ENCODE peak calls at places on chromosomes 7 and 10, in four cellular contexts. A is H1, M is GM12878, R is K562. I is an unnamed sample.

GRCh38 chr7:64951250-64951848 is 39.5 kb downstream of the ZNF117 start:
- DNase-seq in A (no peak), M (peak), R (peak), I (peak)

GRCh38 chr7:82598958-82599357 is 155.4 kb upstream of the CACNA2D1 start:
- DNase-seq in A (no peak), M (no peak), R (no peak), I (no peak)

GRCh38 chr7:43785425-43785824 is 26.9 kb downstream of the BLVRA start:
- DNase-seq in A (no peak), M (no peak), R (no peak), I (no peak)

GRCh38 chr10:105269011-105269410 is 627.9 kb downstream of the SORCS3 start:
- DNase-seq in A (no peak), M (no peak), R (no peak), I (no peak)

GRCh38 chr7:28389504-28390385 is 22.6 kb upstream of the CREB5 start:
- DNase-seq in A (no peak), M (no peak), R (peak), I (peak)

GRCh38 chr10:11560076-11560709 is 51.3 kb downstream of the USP6NL start:
- DNase-seq in A (no peak), M (peak), R (no peak), I (no peak)

GRCh38 chr10:80205478-80206276 is at the start of gene ANXA11:
- DNase-seq in A (peak), M (peak), R (peak), I (peak)

GRCh38 chr10:27748586-27748985 is 3.0 kb upstream of the MKX start:
- DNase-seq in A (no peak), M (no peak), R (no peak), I (no peak)

GRCh38 chr10:62665771-62666170 is 138.7 kb upstream of the ADO start:
- DNase-seq in A (no peak), M (no peak), R (no peak), I (no peak)

GRCh38 chr7:102975854-102976253 is 63.1 kb downstream of the LRRC17 start:
- DNase-seq in A (no peak), M (no peak), R (no peak), I (no peak)

GRCh38 chr10:29702288-29703164 is 67.8 kb upstream of the SVIL start:
- DNase-seq in A (no peak), M (no peak), R (no peak), I (no peak)

GRCh38 chr7:132705146-132705545 is 128.9 kb upstream of the PLXNA4 start:
- DNase-seq in A (no peak), M (no peak), R (no peak), I (no peak)

GRCh38 chr10:102647433-102648268 is 3.4 kb downstream of the TRIM8 start:
- DNase-seq in A (no peak), M (no peak), R (no peak), I (no peak)

GRCh38 chr7:110621289-110621688 is 469.6 kb upstream of the LRRN3 start:
- DNase-seq in A (no peak), M (no peak), R (no peak), I (no peak)

GRCh38 chr7:51234139-51234538 is 82.5 kb downstream of the COBL start:
- DNase-seq in A (no peak), M (no peak), R (no peak), I (no peak)

GRCh38 chr10:74433595-74433956 is 282.6 kb downstream of the ADK start:
- DNase-seq in A (no peak), M (no peak), R (no peak), I (no peak)

GRCh38 chr7:117385340-117386124 is 41.8 kb downstream of the ASZ1 start:
- DNase-seq in A (no peak), M (no peak), R (no peak), I (no peak)

GRCh38 chr10:127881262-127881661 is 11.5 kb downstream of the CLRN3 start:
- DNase-seq in A (no peak), M (no peak), R (no peak), I (no peak)

GRCh38 chr10:68144709-68145108 is 35.4 kb downstream of the MYPN start:
- DNase-seq in A (no peak), M (no peak), R (no peak), I (no peak)

GRCh38 chr7:70271617-70272081 is 673.4 kb downstream of the AUTS2 start:
- DNase-seq in A (no peak), M (no peak), R (no peak), I (no peak)

GRCh38 chr10:11611248-11612003 is at the start of gene USP6NL:
- DNase-seq in A (peak), M (no peak), R (peak), I (peak)

GRCh38 chr7:35329026-35329425 is 75.1 kb upstream of the TBX20 start:
- DNase-seq in A (no peak), M (no peak), R (no peak), I (no peak)

GRCh38 chr10:110972231-110973134 is 53.1 kb downstream of the SHOC2 start:
- DNase-seq in A (no peak), M (no peak), R (no peak), I (no peak)

GRCh38 chr10:98087309-98087708 is 47.1 kb upstream of the R3HCC1L start:
- DNase-seq in A (no peak), M (no peak), R (no peak), I (peak)

GRCh38 chr7:82263880-82264751 is 179.5 kb downstream of the CACNA2D1 start:
- DNase-seq in A (no peak), M (no peak), R (no peak), I (no peak)

GRCh38 chr10:131012641-131012985 is 298.9 kb downstream of the TCERG1L start:
- DNase-seq in A (no peak), M (no peak), R (no peak), I (no peak)

GRCh38 chr7:29622335-29623265 is 59.0 kb downstream of the PRR15 start:
- DNase-seq in A (no peak), M (no peak), R (no peak), I (no peak)

GRCh38 chr10:13739178-13739577 is 152.4 kb downstream of the PRPF18 start:
- DNase-seq in A (no peak), M (no peak), R (no peak), I (no peak)

GRCh38 chr10:97789770-97790397 is 18.1 kb upstream of the SFRP5 start:
- DNase-seq in A (no peak), M (no peak), R (no peak), I (no peak)

GRCh38 chr10:131424053-131424452 is 112.5 kb upstream of the TCERG1L start:
- DNase-seq in A (no peak), M (no peak), R (no peak), I (no peak)

GRCh38 chr10:34495938-34496337 is 319.2 kb downstream of the PARD3 start:
- DNase-seq in A (no peak), M (no peak), R (no peak), I (no peak)

GRCh38 chr7:135300913-135301765 is 67.5 kb downstream of the STRA8 start:
- DNase-seq in A (no peak), M (no peak), R (no peak), I (no peak)

GRCh38 chr10:84429926-84430520 is 101.6 kb downstream of the CCSER2 start:
- DNase-seq in A (peak), M (peak), R (peak), I (peak)

GRCh38 chr10:18710201-18710653 is 51.0 kb downstream of the ARL5B start:
- DNase-seq in A (no peak), M (no peak), R (no peak), I (no peak)

GRCh38 chr7:43260980-43261878 is 148.8 kb downstream of the HECW1 start:
- DNase-seq in A (peak), M (peak), R (peak), I (peak)

GRCh38 chr10:52801951-52802350 is 29.4 kb upstream of the MBL2 start:
- DNase-seq in A (no peak), M (no peak), R (no peak), I (no peak)

GRCh38 chr10:74156919-74157289 is 5.9 kb downstream of the ADK start:
- DNase-seq in A (no peak), M (no peak), R (peak), I (no peak)

GRCh38 chr10:61975107-61975932 is 73.8 kb downstream of the ARID5B start:
- DNase-seq in A (no peak), M (no peak), R (no peak), I (no peak)

GRCh38 chr10:91200314-91201212 is 19.9 kb upstream of the PCGF5 start:
- DNase-seq in A (no peak), M (no peak), R (no peak), I (no peak)

GRCh38 chr10:91198781-91199180 is 21.7 kb upstream of the PCGF5 start:
- DNase-seq in A (no peak), M (peak), R (no peak), I (no peak)

GRCh38 chr10:91196268-91197043 is 24.0 kb upstream of the PCGF5 start:
- DNase-seq in A (no peak), M (no peak), R (no peak), I (no peak)

GRCh38 chr10:91197044-91197651 is 23.3 kb upstream of the PCGF5 start:
- DNase-seq in A (no peak), M (no peak), R (no peak), I (no peak)

GRCh38 chr10:91201213-91201996 is 19.1 kb upstream of the PCGF5 start:
- DNase-seq in A (no peak), M (peak), R (no peak), I (no peak)
- TF ChIP-seq JUND in A (no peak), M (no peak), R (no peak), I (no peak)

DNA sequence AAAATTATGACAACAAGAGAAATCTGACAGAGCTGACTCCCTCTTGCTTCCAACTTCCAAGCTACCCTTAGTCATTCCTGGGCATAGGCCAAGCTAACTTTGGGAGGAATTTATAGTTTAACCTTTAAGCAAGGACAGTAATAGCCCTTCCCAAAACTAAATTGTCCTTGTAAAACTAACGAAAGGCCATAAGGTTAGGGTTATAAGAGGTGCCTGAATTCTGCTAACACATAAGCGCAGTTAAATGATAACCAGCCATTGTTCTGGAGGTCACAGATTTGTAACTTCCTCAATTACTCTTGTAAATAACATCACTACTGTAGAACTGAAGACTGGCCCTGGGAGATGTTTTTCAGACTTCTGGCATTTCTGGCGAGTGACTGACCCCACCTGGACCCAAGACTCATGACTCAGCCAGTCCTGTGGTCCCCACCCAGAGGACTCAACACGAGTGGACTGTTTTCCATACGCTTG is 481.2 kb downstream of the KCNMA1 start:
- DNase-seq in A (no peak), M (no peak), R (no peak), I (no peak)
- TF ChIP-seq JUND in A (no peak), M (no peak), R (no peak), I (no peak)

GRCh38 chr10:114694062-114694461 is 36.0 kb upstream of the ABLIM1 start:
- DNase-seq in A (no peak), M (no peak), R (no peak), I (no peak)
- TF ChIP-seq JUND in A (no peak), M (no peak), R (no peak), I (no peak)

DNA sequence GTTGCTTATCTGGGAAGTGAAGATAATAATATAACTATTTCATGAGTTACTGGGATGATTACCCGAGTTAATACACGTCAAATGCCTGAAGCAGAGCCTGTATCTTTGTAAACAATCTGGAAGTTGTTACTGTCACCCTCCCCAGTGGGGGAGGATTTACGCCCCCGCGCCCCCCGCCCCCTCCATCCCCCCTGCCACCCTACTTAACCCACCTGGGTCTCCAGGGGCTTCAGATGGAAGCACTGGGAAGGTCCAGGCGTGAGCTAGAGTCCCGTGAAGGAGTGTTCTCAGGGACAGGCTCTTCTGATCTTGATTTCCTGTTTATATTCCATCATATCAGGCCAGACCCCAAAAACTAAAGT is 691 bp upstream of the PPA1 start:
- DNase-seq in A (no peak), M (no peak), R (peak), I (no peak)
- TF ChIP-seq JUND in A (no peak), M (no peak), R (no peak), I (no peak)

GRCh38 chr7:80637911-80638765 is at the start of gene CD36:
- DNase-seq in A (no peak), M (peak), R (no peak), I (no peak)
- TF ChIP-seq JUND in A (no peak), M (no peak), R (no peak), I (no peak)

GRCh38 chr7:157808042-157808441 is 471.2 kb downstream of the DNAJB6 start:
- DNase-seq in A (no peak), M (no peak), R (no peak), I (no peak)
- TF ChIP-seq JUND in A (no peak), M (no peak), R (no peak), I (no peak)

DNA sequence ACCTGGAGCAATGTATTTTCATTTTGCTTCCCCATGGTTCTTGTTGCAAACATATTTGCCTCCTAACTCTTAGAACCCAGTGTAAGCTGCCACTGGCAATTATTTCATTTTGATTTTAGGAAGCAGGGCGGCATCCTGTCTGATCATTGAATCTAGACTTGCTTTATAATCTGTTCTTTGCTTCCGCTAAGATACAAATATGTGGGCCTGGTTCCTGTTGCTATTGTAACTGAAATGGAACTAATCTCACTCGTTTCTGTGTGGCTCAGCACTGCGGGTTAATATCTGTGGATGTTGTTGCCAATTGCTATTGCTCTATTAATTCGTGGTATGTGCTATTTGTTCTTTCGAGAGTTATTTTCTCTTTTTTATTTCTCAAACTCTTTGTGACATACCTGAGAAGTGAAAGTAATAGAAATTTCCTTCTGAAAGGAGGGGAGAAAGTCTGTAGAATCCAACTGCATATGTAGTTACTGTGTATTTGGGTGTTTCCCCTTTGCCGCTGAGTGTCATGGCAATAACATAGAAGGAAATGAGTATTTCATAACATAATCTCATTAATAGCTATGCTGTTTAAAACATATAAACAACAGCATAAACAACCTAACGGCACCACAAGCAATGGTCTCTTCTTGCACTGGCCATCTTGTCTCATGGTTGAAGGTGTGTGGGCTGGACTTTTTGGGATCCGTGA is 62.4 kb downstream of the FZD1 start:
- DNase-seq in A (no peak), M (no peak), R (no peak), I (no peak)
- TF ChIP-seq JUND in A (no peak), M (no peak), R (no peak), I (no peak)

GRCh38 chr10:71209324-71210030 is 2.9 kb upstream of the UNC5B start:
- DNase-seq in A (no peak), M (no peak), R (no peak), I (no peak)
- TF ChIP-seq JUND in A (no peak), M (no peak), R (no peak), I (no peak)